ENCODE peak calls at places on chromosomes 5 and 9, in ten cellular contexts. V is effector CD8-positive, alpha-beta T cell; J is ovary; B is KG1; I is uterus; H is activated naive CD4-positive, alpha-beta T cell treated with anti-CD3 and anti-CD28 coated beads, Interleukin-2, amount 50 U/mL, for 72 hours; N is mesendoderm; L is lower lobe of right lung; U is AML-193; Z is non-pigmented ciliary epithelial cell. P is an unnamed sample.
A peak's percentile ranks its signal among the peaks of the same experiment; 100 is the strongest.

GRCh38 chr5:124402144-124402581 is 344.3 kb downstream of the ZNF608 start:
- DNase-seq in N (peak; percentile 17), V (no peak), J (no peak), I (no peak), U (no peak), B (no peak), L (peak; percentile 59), H (no peak), Z (no peak), P (peak; percentile 56)

GRCh38 chr9:118538981-118539380 is 830.3 kb downstream of the BRINP1 start:
- DNase-seq in Z (no peak), J (no peak), V (no peak), U (no peak), N (no peak), B (no peak), L (no peak), I (no peak), H (no peak), P (no peak)

GRCh38 chr5:4699592-4699991 is 440.5 kb upstream of the ADAMTS16 start:
- DNase-seq in L (no peak), J (no peak), V (no peak), I (no peak), U (no peak), H (no peak), Z (no peak), B (no peak), N (no peak), P (no peak)

GRCh38 chr9:79809931-79810330 is 238.2 kb downstream of the TLE4 start:
- DNase-seq in I (no peak), H (no peak), B (no peak), Z (peak; percentile 65), J (no peak), V (no peak), U (no peak), N (no peak), L (no peak), P (peak; percentile 79)

GRCh38 chr5:107594253-107595045 is 76.3 kb downstream of the EFNA5 start:
- DNase-seq in H (no peak), N (no peak), U (no peak), V (no peak), I (no peak), L (no peak), B (no peak), Z (no peak), J (no peak), P (no peak)

GRCh38 chr5:77560677-77561263 is 68.7 kb upstream of the WDR41 start:
- DNase-seq in J (no peak), N (peak; percentile 62), I (no peak), L (no peak), B (peak; percentile 19), U (peak; percentile 67), V (no peak), Z (no peak), H (no peak), P (peak; percentile 53)

GRCh38 chr5:67297376-67297775 is 100.8 kb upstream of the CD180 start:
- DNase-seq in L (no peak), V (no peak), Z (no peak), H (no peak), B (no peak), N (no peak), U (no peak), I (no peak), J (no peak), P (no peak)

GRCh38 chr9:125609744-125610143 is 97.3 kb downstream of the MAPKAP1 start:
- DNase-seq in H (no peak), V (no peak), L (no peak), B (no peak), J (no peak), I (no peak), U (no peak), N (no peak), Z (no peak), P (no peak)

GRCh38 chr9:125387861-125388524 is 126.4 kb downstream of the GAPVD1 start:
- DNase-seq in H (no peak), U (no peak), V (no peak), I (no peak), N (no peak), B (no peak), L (no peak), J (no peak), Z (no peak), P (no peak)

GRCh38 chr9:115220339-115221009 is 102.5 kb upstream of the TNC start:
- DNase-seq in Z (no peak), I (no peak), B (no peak), U (no peak), J (no peak), H (no peak), V (no peak), L (no peak), N (peak; percentile 68), P (peak; percentile 55)

GRCh38 chr5:66144799-66145390 is 795 bp downstream of the SREK1 start:
- DNase-seq in Z (no peak), N (no peak), U (peak; percentile 61), H (no peak), V (no peak), L (no peak), I (no peak), B (no peak), J (no peak), P (peak; percentile 59)

GRCh38 chr5:153543959-153544470 is 53.5 kb downstream of the GRIA1 start:
- DNase-seq in I (no peak), J (no peak), B (no peak), L (no peak), V (no peak), N (peak; percentile 93), Z (peak; percentile 26), U (no peak), H (no peak), P (peak; percentile 52)

GRCh38 chr5:78747703-78748359 is 99.3 kb upstream of the LHFPL2 start:
- DNase-seq in V (no peak), Z (peak; percentile 72), N (peak; percentile 30), L (no peak), J (no peak), U (no peak), B (no peak), H (no peak), I (no peak), P (peak; percentile 89)

GRCh38 chr5:163916376-163916775 is 411.0 kb downstream of the MAT2B start:
- DNase-seq in V (no peak), U (peak; percentile 95), I (no peak), B (peak; percentile 41), L (no peak), N (no peak), Z (peak; percentile 19), H (no peak), J (no peak), P (peak; percentile 21)

GRCh38 chr5:76755779-76756637 is 40.1 kb downstream of the F2R start:
- DNase-seq in H (no peak), J (no peak), N (no peak), L (no peak), V (no peak), B (no peak), I (no peak), U (no peak), Z (no peak), P (no peak)

GRCh38 chr5:81853005-81853357 is 102.1 kb upstream of the SSBP2 start:
- DNase-seq in H (no peak), I (no peak), L (no peak), B (no peak), Z (no peak), V (no peak), N (no peak), J (no peak), U (no peak), P (no peak)

GRCh38 chr5:112419050-112419595 is at the start of gene EPB41L4A:
- DNase-seq in N (no peak), H (no peak), L (peak; percentile 43), U (no peak), Z (no peak), B (no peak), I (peak; percentile 19), J (peak; percentile 48), V (no peak), P (no peak)